ENCODE peak calls at places on chromosome 18, in eight cellular contexts. O, X, B, G, S, U, Z and W are unnamed samples.

GRCh38 chr18:715626-716025 is 3.2 kb upstream of the ENOSF1 start:
- DNase-seq in B (no peak), U (peak; percentile 59), O (no peak), G (peak; percentile 75), Z (peak; percentile 13), S (no peak), X (no peak), W (no peak)

GRCh38 chr18:46167971-46168370 is 63.8 kb downstream of the HAUS1 start:
- DNase-seq in Z (no peak), G (no peak), X (no peak), B (peak; percentile 90), S (no peak), O (no peak), U (no peak), W (no peak)

GRCh38 chr18:67211646-67212045 is 304.9 kb downstream of the DSEL start:
- DNase-seq in O (no peak), S (no peak), B (no peak), Z (no peak), G (no peak), X (no peak), U (no peak), W (no peak)

GRCh38 chr18:49560277-49561126 is 1.4 kb upstream of the LIPG start:
- DNase-seq in S (peak; percentile 46), G (no peak), O (no peak), B (no peak), Z (no peak), X (peak; percentile 35), U (no peak), W (no peak)

GRCh38 chr18:61833387-61833786 is 59.4 kb downstream of the RNF152 start:
- DNase-seq in B (peak; percentile 29), Z (no peak), X (no peak), G (peak; percentile 84), O (no peak), S (no peak), U (peak; percentile 84), W (no peak)

GRCh38 chr18:48578289-48578688 is 39.5 kb downstream of the CTIF start:
- DNase-seq in X (no peak), G (no peak), B (no peak), U (no peak), S (no peak), Z (no peak), O (no peak), W (no peak)

GRCh38 chr18:49022311-49023280 is 71.8 kb upstream of the SMAD7 start:
- DNase-seq in G (no peak), X (no peak), S (no peak), O (no peak), U (no peak), Z (no peak), B (no peak), W (no peak)

GRCh38 chr18:50158866-50159653 is 35.9 kb downstream of the MYO5B start:
- DNase-seq in U (no peak), Z (no peak), G (no peak), O (no peak), X (no peak), B (no peak), S (no peak), W (peak; percentile 85)

GRCh38 chr18:42444349-42444748 is 489.3 kb downstream of the PIK3C3 start:
- DNase-seq in U (no peak), S (no peak), Z (no peak), X (no peak), O (no peak), G (no peak), B (no peak), W (no peak)

GRCh38 chr18:7657050-7657449 is 89.9 kb downstream of the PTPRM start:
- DNase-seq in B (no peak), O (no peak), Z (no peak), S (no peak), U (no peak), X (no peak), G (no peak), W (no peak)

GRCh38 chr18:58726671-58727070 is 55.4 kb downstream of the MALT1 start:
- DNase-seq in S (no peak), B (no peak), U (no peak), O (no peak), Z (no peak), G (no peak), X (no peak), W (no peak)

GRCh38 chr18:55778731-55779460 is 190.9 kb upstream of the TCF4 start:
- DNase-seq in S (no peak), X (no peak), Z (no peak), U (no peak), O (no peak), B (peak; percentile 54), G (no peak), W (no peak)

GRCh38 chr18:25275414-25276001 is 76.5 kb downstream of the ZNF521 start:
- DNase-seq in U (no peak), Z (no peak), B (no peak), O (no peak), G (no peak), X (peak; percentile 21), S (peak; percentile 50), W (no peak)

DNA sequence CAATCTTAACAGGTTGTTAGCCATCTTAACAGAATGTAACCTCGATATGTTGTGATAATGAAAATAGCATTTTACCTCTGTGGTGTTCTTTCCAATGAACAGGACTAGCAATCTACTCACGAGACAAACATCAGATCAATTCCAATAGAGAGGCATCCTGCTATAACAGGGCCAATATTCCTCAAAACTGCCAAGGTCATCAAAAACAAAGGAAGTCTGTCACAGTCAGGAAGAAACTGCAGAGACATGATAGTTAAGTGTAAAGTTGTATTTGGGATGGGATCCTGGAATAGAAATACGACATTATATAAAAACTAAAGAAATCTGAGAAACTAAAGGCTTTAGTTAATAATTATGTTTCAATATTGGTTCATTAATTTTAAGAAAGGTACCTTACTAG is 588.9 kb upstream of the NETO1 start:
- DNase-seq in B (no peak), G (no peak), U (no peak), Z (no peak), X (no peak), S (no peak), O (no peak), W (no peak)
- TF ChIP-seq CTCF in B (no peak), G (no peak), U (no peak), Z (no peak), X (no peak), S (no peak), O (no peak), W (no peak)

GRCh38 chr18:9828794-9829712 is 56.7 kb upstream of the TXNDC2 start:
- DNase-seq in U (no peak), G (no peak), X (no peak), O (peak; percentile 66), B (no peak), Z (no peak), S (no peak), W (no peak)

GRCh38 chr18:9831723-9832199 is 54.0 kb upstream of the TXNDC2 start:
- DNase-seq in U (no peak), S (no peak), O (no peak), B (no peak), G (no peak), Z (no peak), X (no peak), W (no peak)

GRCh38 chr18:9827856-9828793 is 57.6 kb upstream of the TXNDC2 start:
- DNase-seq in U (peak; percentile 99), O (peak; percentile 43), Z (peak; percentile 95), G (peak; percentile 98), X (no peak), B (no peak), S (no peak), W (no peak)

GRCh38 chr18:9832871-9833270 is 52.9 kb upstream of the TXNDC2 start:
- DNase-seq in Z (no peak), U (no peak), B (no peak), G (no peak), S (no peak), O (no peak), X (no peak), W (no peak)

GRCh38 chr18:9831046-9831722 is 54.6 kb upstream of the TXNDC2 start:
- DNase-seq in O (peak; percentile 51), S (no peak), G (no peak), Z (no peak), U (no peak), B (no peak), X (no peak), W (no peak)
- TF ChIP-seq CTCF in O (peak; percentile 40), S (no peak), G (no peak), Z (no peak), U (peak; percentile 38), B (peak; percentile 2), X (no peak), W (no peak)

GRCh38 chr18:70075906-70076305 is 128.2 kb upstream of the CD226 start:
- DNase-seq in U (no peak), X (no peak), G (no peak), O (no peak), B (no peak), Z (no peak), S (no peak), W (no peak)
- TF ChIP-seq CTCF in U (peak; percentile 14), X (no peak), G (no peak), O (no peak), B (no peak), Z (peak; percentile 42), S (no peak), W (no peak)

GRCh38 chr18:52670903-52671302 is 330.9 kb downstream of the DCC start:
- DNase-seq in G (no peak), O (no peak), Z (no peak), B (peak; percentile 38), X (no peak), S (no peak), U (peak; percentile 1), W (peak; percentile 2)
- TF ChIP-seq CTCF in G (no peak), O (no peak), Z (peak; percentile 47), B (no peak), X (no peak), S (no peak), U (peak; percentile 8), W (peak; percentile 38)

GRCh38 chr18:78192044-78192443 is 787.6 kb upstream of the SALL3 start:
- DNase-seq in X (no peak), O (no peak), G (no peak), Z (no peak), S (no peak), U (no peak), B (no peak), W (no peak)
- TF ChIP-seq CTCF in X (no peak), O (no peak), G (no peak), Z (no peak), S (peak; percentile 12), U (no peak), B (no peak), W (no peak)

GRCh38 chr18:64318547-64318946 is 169.7 kb upstream of the LINC00305 start:
- DNase-seq in S (no peak), X (no peak), B (no peak), G (no peak), Z (no peak), O (no peak), U (no peak), W (no peak)
- TF ChIP-seq CTCF in S (no peak), X (no peak), B (no peak), G (no peak), Z (no peak), O (no peak), U (no peak), W (no peak)

GRCh38 chr18:76823574-76823973 is 1.2 kb downstream of the ZNF236 start:
- DNase-seq in U (no peak), G (no peak), Z (no peak), B (peak; percentile 60), S (peak; percentile 56), X (peak; percentile 68), O (peak; percentile 42), W (no peak)
- TF ChIP-seq CTCF in U (peak; percentile 52), G (peak; percentile 20), Z (peak; percentile 39), B (peak; percentile 34), S (no peak), X (no peak), O (peak; percentile 82), W (no peak)